ENCODE peak calls at places on chromosomes 4 and X, in five cellular contexts. W, X, L, V and P are unnamed samples.

GRCh38 chrX:17475820-17476219 is 100.8 kb downstream of the NHS start:
- DNase-seq in L (no peak), X (no peak), W (no peak), V (no peak), P (no peak)

GRCh38 chr4:113474017-113474416 is 287.5 kb downstream of the CAMK2D start:
- DNase-seq in X (no peak), V (peak), L (no peak), W (no peak), P (no peak)

GRCh38 chr4:140807491-140808257 is 51.5 kb upstream of the TBC1D9 start:
- DNase-seq in V (peak), L (no peak), X (no peak), W (no peak), P (no peak)

GRCh38 chr4:150682126-150682525 is 100.2 kb downstream of the MAB21L2 start:
- DNase-seq in W (no peak), V (no peak), L (no peak), X (no peak), P (no peak)

GRCh38 chr4:134202557-134202956 is 968 bp upstream of the PABPC4L start:
- DNase-seq in L (peak), X (no peak), V (no peak), W (no peak), P (no peak)

GRCh38 chr4:164616961-164617360 is 137.0 kb upstream of the SMIM31 start:
- DNase-seq in L (no peak), V (no peak), W (no peak), X (no peak), P (no peak)

GRCh38 chr4:1410491-1411325 is 4.5 kb upstream of the NKX1-1 start:
- DNase-seq in V (peak), L (peak), W (peak), X (peak), P (peak)

GRCh38 chrX:119381349-119381944 is 17.7 kb upstream of the SLC25A43 start:
- DNase-seq in L (no peak), W (no peak), X (no peak), V (no peak), P (no peak)

GRCh38 chrX:152988536-152989291 is 5.2 kb downstream of the PNMA5 start:
- DNase-seq in V (no peak), X (no peak), L (no peak), W (peak), P (no peak)

GRCh38 chrX:67523002-67523711 is 20.7 kb upstream of the AR start:
- DNase-seq in X (no peak), L (no peak), W (no peak), V (no peak), P (no peak)

GRCh38 chrX:40153335-40154221 is 55.8 kb upstream of the BCOR start:
- DNase-seq in X (peak), L (no peak), V (no peak), W (no peak), P (no peak)

GRCh38 chrX:19673334-19674040 is 158.2 kb upstream of the MAP3K15 start:
- DNase-seq in L (peak), W (peak), X (no peak), V (peak), P (peak)

GRCh38 chrX:71622347-71623104 is 4.2 kb upstream of the CXCR3 start:
- DNase-seq in V (peak), L (peak), W (peak), X (peak), P (no peak)

GRCh38 chr4:41505161-41505653 is 32.8 kb upstream of the LIMCH1 start:
- DNase-seq in X (no peak), L (peak), W (no peak), V (no peak), P (no peak)

GRCh38 chr4:88797725-88798124 is 100.1 kb upstream of the NAP1L5 start:
- DNase-seq in W (no peak), V (no peak), X (no peak), L (no peak), P (no peak)

GRCh38 chrX:32525234-32525633 is 686.1 kb downstream of the DMD start:
- DNase-seq in W (no peak), V (no peak), L (no peak), X (no peak), P (no peak)

GRCh38 chr4:189187531-189188052 is 753.1 kb upstream of the FRG1 start:
- DNase-seq in L (no peak), W (no peak), X (no peak), V (no peak), P (no peak)

GRCh38 chrX:13440166-13440565 is 120.3 kb upstream of the ATXN3L start:
- DNase-seq in W (no peak), V (peak), X (no peak), L (no peak), P (no peak)

GRCh38 chr4:130563185-130563890 is 1467.4 kb downstream of the C4orf33 start:
- DNase-seq in L (peak), X (peak), W (no peak), V (peak), P (no peak)

GRCh38 chrX:154800508-154801207 is 4.6 kb downstream of the MPP1 start:
- DNase-seq in L (peak), W (no peak), X (no peak), V (no peak), P (no peak)

GRCh38 chrX:100648601-100649417 is 4.8 kb downstream of the SRPX2 start:
- DNase-seq in W (no peak), V (peak), L (peak), X (no peak), P (peak)

GRCh38 chr4:3304831-3305609 is 12.2 kb downstream of the RGS12 start:
- DNase-seq in L (peak), V (peak), X (no peak), W (peak), P (peak)

GRCh38 chr4:32337403-32337802 is 1617.2 kb downstream of the PCDH7 start:
- DNase-seq in W (no peak), V (no peak), L (no peak), X (no peak), P (no peak)

GRCh38 chr4:138577145-138577544 is 335.0 kb upstream of the SLC7A11 start:
- DNase-seq in X (no peak), L (no peak), V (no peak), W (no peak), P (no peak)

GRCh38 chrX:150897371-150898319 is 823 bp downstream of the CD99L2 start:
- DNase-seq in X (peak), L (peak), W (peak), V (no peak), P (peak)

GRCh38 chrX:11137543-11138139 is 26.5 kb downstream of the HCCS start:
- DNase-seq in X (peak), L (peak), V (peak), W (no peak), P (peak)

GRCh38 chr4:87574996-87575395 is 33.3 kb upstream of the DSPP start:
- DNase-seq in W (no peak), X (no peak), V (no peak), L (no peak), P (no peak)

GRCh38 chr4:161828061-161828460 is 335.7 kb downstream of the FSTL5 start:
- DNase-seq in W (no peak), V (no peak), L (no peak), X (no peak), P (no peak)

GRCh38 chr4:110055014-110055768 is 142.5 kb downstream of the EGF start:
- DNase-seq in L (no peak), V (peak), X (no peak), W (no peak), P (no peak)

GRCh38 chr4:38177035-38177791 is 217.0 kb downstream of the PTTG2 start:
- DNase-seq in L (peak), V (peak), W (no peak), X (no peak), P (no peak)

GRCh38 chr4:85905761-85906160 is 430.8 kb downstream of the ARHGAP24 start:
- DNase-seq in L (no peak), V (no peak), W (no peak), X (no peak), P (no peak)

GRCh38 chr4:14841801-14842748 is 160.2 kb upstream of the CPEB2 start:
- DNase-seq in V (no peak), W (no peak), L (no peak), X (no peak), P (no peak)

GRCh38 chrX:130401415-130402210 is at the start of gene RBMX2:
- DNase-seq in L (peak), W (peak), X (peak), V (peak), P (peak)

GRCh38 chrX:2507904-2508630 is 7.3 kb upstream of the DHRSX start:
- DNase-seq in X (no peak), W (peak), V (no peak), L (no peak), P (no peak)

GRCh38 chr4:54363037-54363436 is 133.9 kb downstream of the PDGFRA start:
- DNase-seq in V (no peak), L (no peak), X (no peak), W (no peak), P (no peak)

GRCh38 chr4:175970734-175971133 is 94.9 kb upstream of the WDR17 start:
- DNase-seq in L (no peak), X (peak), W (no peak), V (no peak), P (no peak)

GRCh38 chr4:24369630-24370029 is 214.7 kb downstream of the DHX15 start:
- DNase-seq in L (no peak), X (no peak), W (no peak), V (no peak), P (no peak)

GRCh38 chr4:75513529-75514130 is 573 bp downstream of the RCHY1 start:
- DNase-seq in X (no peak), L (peak), V (peak), W (no peak), P (no peak)

GRCh38 chr4:102586644-102587021 is 85.5 kb downstream of the NFKB1 start:
- DNase-seq in X (no peak), W (no peak), V (no peak), L (no peak), P (no peak)

GRCh38 chr4:10223782-10224181 is 107.2 kb upstream of the WDR1 start:
- DNase-seq in V (no peak), L (no peak), W (no peak), X (no peak), P (no peak)